ENCODE peak calls at places on chromosomes 4 and X, in seven cellular contexts. C, A, Y, M, K, I and W are unnamed samples.

GRCh38 chr4:150962245-150962644 is 52.8 kb downstream of the LRBA start:
- DNase-seq in C (no peak), A (no peak), Y (no peak), M (no peak), K (no peak), I (peak), W (no peak)

GRCh38 chrX:13029341-13029740 is 15.1 kb downstream of the FAM9C start:
- DNase-seq in C (no peak), A (no peak), Y (peak), M (no peak), K (no peak), I (no peak), W (no peak)

GRCh38 chr4:600166-600565 is 24.1 kb upstream of the TMEM271 start:
- DNase-seq in C (no peak), A (no peak), Y (no peak), M (no peak), K (no peak), I (no peak), W (no peak)

GRCh38 chr4:158169516-158169915 is 3.3 kb downstream of the GASK1B start:
- DNase-seq in C (no peak), A (no peak), Y (no peak), M (no peak), K (no peak), I (no peak), W (no peak)

GRCh38 chrX:77446029-77446585 is 1.1 kb upstream of the FGF16 start:
- DNase-seq in C (peak), A (no peak), Y (peak), M (peak), K (no peak), I (no peak), W (no peak)

GRCh38 chrX:7191681-7192110 is 43.7 kb upstream of the PUDP start:
- DNase-seq in C (no peak), A (no peak), Y (peak), M (no peak), K (no peak), I (no peak), W (no peak)

GRCh38 chrX:3262906-3263305 is 83.5 kb downstream of the MXRA5 start:
- DNase-seq in C (no peak), A (no peak), Y (no peak), M (no peak), K (no peak), I (no peak), W (no peak)

GRCh38 chr4:167032876-167033275 is 201.4 kb downstream of the SPOCK3 start:
- DNase-seq in C (no peak), A (no peak), Y (no peak), M (no peak), K (no peak), I (peak), W (no peak)

GRCh38 chr4:15106417-15106816 is 104.1 kb downstream of the CPEB2 start:
- DNase-seq in C (no peak), A (no peak), Y (no peak), M (no peak), K (no peak), I (no peak), W (no peak)

GRCh38 chrX:136718091-136718490 is 62.6 kb downstream of the ARHGEF6 start:
- DNase-seq in C (no peak), A (no peak), Y (no peak), M (no peak), K (no peak), I (no peak), W (no peak)

GRCh38 chrX:15855562-15856256 is 1.1 kb upstream of the AP1S2 start:
- DNase-seq in C (peak), A (no peak), Y (no peak), M (no peak), K (no peak), I (no peak), W (no peak)

GRCh38 chrX:119411959-119412358 is 12.8 kb downstream of the SLC25A43 start:
- DNase-seq in C (no peak), A (no peak), Y (peak), M (no peak), K (no peak), I (no peak), W (no peak)

GRCh38 chrX:150841466-150842197 is 56.8 kb downstream of the CD99L2 start:
- DNase-seq in C (no peak), A (no peak), Y (no peak), M (no peak), K (no peak), I (no peak), W (no peak)

GRCh38 chr4:79922011-79922410 is 151.0 kb downstream of the ANTXR2 start:
- DNase-seq in C (no peak), A (no peak), Y (no peak), M (no peak), K (no peak), I (no peak), W (no peak)

GRCh38 chr4:32987111-32987510 is 2266.9 kb downstream of the PCDH7 start:
- DNase-seq in C (no peak), A (no peak), Y (no peak), M (no peak), K (no peak), I (no peak), W (no peak)

GRCh38 chrX:124497386-124497785 is 151.0 kb downstream of the SH2D1A start:
- DNase-seq in C (no peak), A (no peak), Y (no peak), M (no peak), K (no peak), I (no peak), W (no peak)

GRCh38 chr4:55673424-55673823 is 37.3 kb upstream of the NMU start:
- DNase-seq in C (no peak), A (no peak), Y (no peak), M (no peak), K (no peak), I (no peak), W (no peak)

GRCh38 chrX:155070038-155070437 is 898 bp downstream of the CMC4 start:
- DNase-seq in C (peak), A (no peak), Y (no peak), M (no peak), K (no peak), I (no peak), W (no peak)
- H3K27ac ChIP-seq in C (no peak), A (peak), Y (no peak), M (peak), K (no peak), I (peak), W (no peak)

GRCh38 chrX:154539077-154539476 is 7.6 kb downstream of the G6PD start:
- DNase-seq in C (no peak), A (no peak), Y (no peak), M (no peak), K (no peak), I (no peak), W (no peak)

GRCh38 chrX:154541896-154542722 is 4.5 kb downstream of the G6PD start:
- DNase-seq in C (no peak), A (peak), Y (peak), M (peak), K (no peak), I (no peak), W (peak)

GRCh38 chrX:154542723-154543424 is 3.8 kb downstream of the G6PD start:
- DNase-seq in C (no peak), A (peak), Y (no peak), M (peak), K (no peak), I (no peak), W (no peak)

GRCh38 chrX:154541589-154541895 is 5.1 kb downstream of the G6PD start:
- DNase-seq in C (no peak), A (no peak), Y (no peak), M (no peak), K (no peak), I (no peak), W (no peak)

GRCh38 chrX:154540897-154541535 is 5.6 kb downstream of the G6PD start:
- DNase-seq in C (no peak), A (no peak), Y (no peak), M (peak), K (no peak), I (no peak), W (no peak)
- H3K27ac ChIP-seq in C (no peak), A (peak), Y (no peak), M (peak), K (no peak), I (peak), W (no peak)

DNA sequence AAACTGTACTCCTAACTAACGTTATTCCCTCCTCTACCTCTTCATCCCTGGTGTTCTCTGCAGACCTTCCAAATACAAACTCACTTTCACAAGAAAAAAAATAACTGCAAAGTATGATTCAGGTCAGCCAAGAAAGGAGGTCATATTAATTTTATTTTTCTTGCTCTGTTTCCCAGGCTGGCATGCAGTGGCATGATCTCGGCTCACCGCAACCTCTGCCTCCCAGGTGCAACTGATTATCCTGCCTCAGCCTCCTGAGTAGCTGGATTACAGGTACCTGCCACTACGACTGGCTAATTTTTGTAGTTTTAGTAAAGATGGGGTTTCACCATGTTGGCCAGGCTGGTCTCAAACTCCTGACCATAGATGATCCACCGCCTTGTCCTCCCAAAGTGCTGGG is 156.6 kb downstream of the CHIC2 start:
- DNase-seq in C (no peak), A (no peak), Y (no peak), M (no peak), K (no peak), I (no peak), W (no peak)
- H3K27ac ChIP-seq in C (no peak), A (no peak), Y (no peak), M (no peak), K (no peak), I (no peak), W (no peak)

DNA sequence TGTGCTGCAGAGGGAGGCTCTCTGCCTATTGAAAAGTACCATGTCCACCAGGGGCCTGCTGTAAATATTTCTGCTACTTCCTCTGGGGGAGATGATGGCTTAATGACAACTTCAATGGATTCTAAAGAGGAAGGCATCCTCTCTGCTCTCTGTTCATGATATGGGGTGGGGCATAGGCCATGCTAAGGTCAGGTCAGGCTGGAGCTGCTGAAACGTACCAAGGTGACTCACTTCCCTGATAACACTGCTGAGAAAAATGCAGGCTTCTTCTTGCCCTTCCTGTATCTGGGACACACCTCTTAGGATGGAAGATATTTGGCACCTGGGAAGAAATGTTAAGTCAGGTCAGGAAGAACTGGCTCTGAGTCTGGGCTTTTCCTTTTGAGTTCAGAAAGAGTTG is 31.5 kb downstream of the HS3ST1 start:
- DNase-seq in C (no peak), A (no peak), Y (peak), M (no peak), K (no peak), I (peak), W (no peak)
- H3K27ac ChIP-seq in C (no peak), A (no peak), Y (no peak), M (no peak), K (no peak), I (peak), W (no peak)

GRCh38 chr4:123506311-123506685 is 109.7 kb downstream of the SPRY1 start:
- DNase-seq in C (no peak), A (no peak), Y (peak), M (no peak), K (no peak), I (no peak), W (no peak)

GRCh38 chr4:123503698-123504389 is 107.2 kb downstream of the SPRY1 start:
- DNase-seq in C (no peak), A (no peak), Y (no peak), M (no peak), K (no peak), I (no peak), W (no peak)

GRCh38 chr4:123505077-123505456 is 108.5 kb downstream of the SPRY1 start:
- DNase-seq in C (peak), A (no peak), Y (peak), M (no peak), K (no peak), I (no peak), W (no peak)

GRCh38 chr4:123501733-123502132 is 105.1 kb downstream of the SPRY1 start:
- DNase-seq in C (no peak), A (no peak), Y (no peak), M (no peak), K (no peak), I (no peak), W (no peak)

DNA sequence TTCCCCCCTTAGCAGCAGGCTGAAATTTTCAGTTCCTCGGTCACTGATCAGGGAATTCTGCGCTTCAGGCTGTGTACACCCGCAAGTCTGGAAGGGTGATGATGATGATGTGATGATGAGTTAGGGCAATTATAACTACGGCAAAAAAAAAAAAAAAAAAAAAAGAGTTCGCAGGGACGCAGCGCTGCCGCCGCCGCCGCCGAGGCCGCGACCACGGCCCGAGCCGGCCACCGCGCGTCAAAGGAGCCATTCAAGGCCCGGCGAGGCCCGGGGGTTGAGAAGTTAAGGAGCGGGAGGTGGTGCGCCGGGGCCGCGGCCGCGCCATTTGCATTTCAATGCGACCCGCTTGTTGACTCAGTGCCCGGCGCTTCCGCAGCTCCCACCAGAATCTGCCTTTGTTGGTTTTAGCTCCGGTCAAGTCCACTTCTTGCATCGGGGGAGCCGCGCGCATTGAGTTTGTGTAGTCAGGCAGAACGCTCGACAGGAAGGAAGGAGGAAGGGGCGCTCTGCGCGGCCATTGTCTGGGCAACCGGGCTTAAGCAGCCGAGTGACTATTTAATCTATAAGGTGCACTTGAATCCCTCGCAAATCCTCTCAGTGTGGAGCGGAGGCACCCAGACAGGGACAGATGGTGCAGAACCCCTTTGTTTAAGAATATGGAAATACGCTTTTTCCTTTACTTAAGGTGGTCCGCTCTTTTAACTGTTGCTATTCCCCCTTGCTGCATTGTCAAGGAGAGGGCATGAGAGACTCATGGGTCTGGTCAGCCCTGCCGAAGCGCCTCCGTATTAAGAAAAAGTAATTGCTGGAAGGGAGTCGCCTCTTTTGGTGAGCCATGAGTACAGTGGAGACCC is 109.1 kb downstream of the SPRY1 start:
- DNase-seq in C (peak), A (no peak), Y (peak), M (peak), K (peak), I (no peak), W (peak)
- H3K27ac ChIP-seq in C (no peak), A (no peak), Y (peak), M (peak), K (peak), I (peak), W (no peak)

GRCh38 chr4:185602397-185602796 is 67.1 kb upstream of the PDLIM3 start:
- DNase-seq in C (no peak), A (no peak), Y (no peak), M (no peak), K (no peak), I (no peak), W (no peak)
- H3K27ac ChIP-seq in C (no peak), A (no peak), Y (no peak), M (no peak), K (no peak), I (no peak), W (no peak)

DNA sequence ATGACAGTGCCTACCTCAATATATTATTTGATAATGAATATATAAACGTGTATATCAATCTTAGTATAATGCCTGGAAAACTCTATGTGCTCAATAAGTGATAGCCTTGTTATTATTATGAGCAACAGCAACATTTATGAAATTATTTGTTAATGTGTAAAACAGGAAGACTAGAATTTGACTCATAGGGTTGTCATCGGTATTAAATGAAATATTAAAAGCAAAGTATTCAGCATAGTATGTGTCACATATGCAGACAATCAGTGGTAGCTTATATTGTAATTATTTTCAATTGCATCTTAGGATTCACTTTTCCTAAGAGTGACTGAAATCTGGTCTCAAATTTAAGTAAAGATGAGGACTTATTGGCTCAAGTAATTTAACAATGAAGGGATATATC is 24.6 kb downstream of the SPANXD start:
- DNase-seq in C (no peak), A (no peak), Y (no peak), M (no peak), K (no peak), I (no peak), W (no peak)
- H3K27ac ChIP-seq in C (no peak), A (no peak), Y (no peak), M (no peak), K (no peak), I (no peak), W (no peak)

GRCh38 chrX:10022580-10023245 is 55.6 kb downstream of the CLDN34 start:
- DNase-seq in C (no peak), A (no peak), Y (peak), M (no peak), K (no peak), I (no peak), W (no peak)
- H3K27ac ChIP-seq in C (no peak), A (no peak), Y (no peak), M (no peak), K (no peak), I (no peak), W (no peak)

DNA sequence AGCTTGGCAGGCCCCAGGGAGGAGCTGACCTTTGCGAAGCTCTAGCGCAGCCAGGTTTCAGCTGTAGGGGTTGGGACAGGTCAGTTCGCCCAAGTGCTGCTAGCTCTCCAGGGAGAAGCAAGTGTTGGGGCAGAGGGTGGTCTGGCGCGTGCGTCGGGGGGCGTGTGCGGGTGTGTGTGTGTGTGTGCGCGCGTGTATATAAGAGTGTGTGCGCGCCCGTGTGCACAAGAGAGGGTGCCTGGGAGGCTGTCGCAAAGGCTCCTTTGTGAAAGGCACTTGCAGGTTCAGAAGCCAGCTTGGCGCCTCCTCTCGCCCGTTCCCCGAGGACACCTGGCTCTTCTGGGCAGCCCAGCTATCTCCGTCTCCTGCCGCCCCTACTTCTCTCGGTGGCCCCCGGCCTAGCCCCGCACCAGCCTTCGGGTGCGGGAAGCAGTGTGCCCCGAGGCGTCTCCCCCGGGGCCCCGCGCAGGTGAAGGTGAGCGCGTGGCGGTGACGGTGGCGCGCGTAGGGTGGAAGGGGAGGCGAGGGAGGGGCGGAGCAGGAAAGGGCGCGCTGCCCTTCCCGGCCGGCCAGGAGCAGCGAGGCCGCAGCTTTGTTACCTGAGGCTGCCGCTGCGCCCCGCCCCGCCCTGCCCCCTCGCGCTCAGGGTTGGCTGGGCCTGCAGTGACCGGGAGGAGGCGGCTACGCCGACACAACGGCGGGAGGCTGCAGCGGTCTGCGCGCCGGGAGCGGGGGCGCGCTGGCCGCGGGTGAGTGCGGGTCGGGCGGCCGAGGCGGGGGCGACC is at the start of gene FHDC1:
- DNase-seq in C (peak), A (no peak), Y (peak), M (peak), K (no peak), I (peak), W (no peak)
- H3K27ac ChIP-seq in C (no peak), A (peak), Y (peak), M (peak), K (no peak), I (peak), W (no peak)

DNA sequence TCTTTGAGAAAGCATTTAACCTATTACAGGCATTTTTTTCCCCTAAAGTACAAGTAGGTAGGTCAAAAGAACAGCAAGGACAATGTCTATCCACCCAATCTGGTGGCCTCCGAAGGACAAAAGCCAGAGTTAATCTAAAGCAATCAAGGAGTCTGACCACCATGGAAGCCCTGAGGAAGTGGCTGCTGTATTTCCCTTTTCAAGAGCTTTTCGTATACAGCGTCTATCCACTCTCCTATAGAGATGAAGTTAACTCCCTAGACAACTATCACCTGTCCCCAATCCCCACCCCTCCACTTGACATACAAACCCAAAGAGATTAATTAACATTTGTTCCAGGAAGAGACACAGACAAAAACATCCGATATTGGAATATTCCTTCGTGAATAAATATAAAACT is 85.5 kb downstream of the SNCA start:
- DNase-seq in C (peak), A (no peak), Y (no peak), M (no peak), K (no peak), I (no peak), W (no peak)
- H3K27ac ChIP-seq in C (no peak), A (no peak), Y (no peak), M (no peak), K (no peak), I (no peak), W (no peak)